ENCODE peak calls at places on chromosome 7, in ten cellular contexts. One of them, this sample, is unnamed.

GRCh38 chr7:17706734-17707133 is 233.6 kb downstream of the SNX13 start:
- DNase-seq in PC-3: peak
- DNase-seq in AG10803: peak
- DNase-seq in A549: peak
- DNase-seq in activated CD8-positive, alpha-beta T cell treated with anti-CD3 and anti-CD28 coated beads for 36 hours: peak
- DNase-seq in natural killer cell: no peak
- DNase-seq in CD8-positive, alpha-beta T cell: peak
- DNase-seq in psoas muscle: no peak
- DNase-seq in chondrocyte: no peak
- DNase-seq in endothelial cell: peak
- DNase-seq in this sample: peak

GRCh38 chr7:731440-732085 is 4.5 kb upstream of the PRKAR1B start:
- DNase-seq in PC-3: no peak
- DNase-seq in AG10803: no peak
- DNase-seq in A549: no peak
- DNase-seq in activated CD8-positive, alpha-beta T cell treated with anti-CD3 and anti-CD28 coated beads for 36 hours: no peak
- DNase-seq in natural killer cell: no peak
- DNase-seq in CD8-positive, alpha-beta T cell: no peak
- DNase-seq in psoas muscle: no peak
- DNase-seq in chondrocyte: peak
- DNase-seq in endothelial cell: no peak
- DNase-seq in this sample: no peak

GRCh38 chr7:102236592-102237287 is 49.9 kb upstream of the SH2B2 start:
- DNase-seq in PC-3: peak
- DNase-seq in AG10803: peak
- DNase-seq in A549: peak
- DNase-seq in activated CD8-positive, alpha-beta T cell treated with anti-CD3 and anti-CD28 coated beads for 36 hours: peak
- DNase-seq in natural killer cell: peak
- DNase-seq in CD8-positive, alpha-beta T cell: no peak
- DNase-seq in psoas muscle: peak
- DNase-seq in chondrocyte: no peak
- DNase-seq in endothelial cell: peak
- DNase-seq in this sample: peak

GRCh38 chr7:100353685-100354330 is 4.1 kb upstream of the PILRB start:
- DNase-seq in PC-3: no peak
- DNase-seq in AG10803: no peak
- DNase-seq in A549: no peak
- DNase-seq in activated CD8-positive, alpha-beta T cell treated with anti-CD3 and anti-CD28 coated beads for 36 hours: peak
- DNase-seq in natural killer cell: peak
- DNase-seq in CD8-positive, alpha-beta T cell: peak
- DNase-seq in psoas muscle: no peak
- DNase-seq in chondrocyte: no peak
- DNase-seq in endothelial cell: no peak
- DNase-seq in this sample: no peak

GRCh38 chr7:2886900-2887299 is 42.8 kb upstream of the GNA12 start:
- DNase-seq in PC-3: peak
- DNase-seq in AG10803: peak
- DNase-seq in A549: peak
- DNase-seq in activated CD8-positive, alpha-beta T cell treated with anti-CD3 and anti-CD28 coated beads for 36 hours: peak
- DNase-seq in natural killer cell: no peak
- DNase-seq in CD8-positive, alpha-beta T cell: peak
- DNase-seq in psoas muscle: no peak
- DNase-seq in chondrocyte: no peak
- DNase-seq in endothelial cell: peak
- DNase-seq in this sample: peak

GRCh38 chr7:19122018-19122588 is 4.7 kb upstream of the TWIST1 start:
- DNase-seq in PC-3: peak
- DNase-seq in AG10803: peak
- DNase-seq in A549: peak
- DNase-seq in activated CD8-positive, alpha-beta T cell treated with anti-CD3 and anti-CD28 coated beads for 36 hours: no peak
- DNase-seq in natural killer cell: no peak
- DNase-seq in CD8-positive, alpha-beta T cell: no peak
- DNase-seq in psoas muscle: no peak
- DNase-seq in chondrocyte: no peak
- DNase-seq in endothelial cell: no peak
- DNase-seq in this sample: peak

GRCh38 chr7:2478800-2479199 is 2.6 kb upstream of the GRIFIN start:
- DNase-seq in PC-3: no peak
- DNase-seq in AG10803: no peak
- DNase-seq in A549: no peak
- DNase-seq in activated CD8-positive, alpha-beta T cell treated with anti-CD3 and anti-CD28 coated beads for 36 hours: no peak
- DNase-seq in natural killer cell: no peak
- DNase-seq in CD8-positive, alpha-beta T cell: peak
- DNase-seq in psoas muscle: no peak
- DNase-seq in chondrocyte: peak
- DNase-seq in endothelial cell: no peak
- DNase-seq in this sample: no peak

GRCh38 chr7:79282051-79282694 is 171.3 kb downstream of the MAGI2 start:
- DNase-seq in PC-3: peak
- DNase-seq in AG10803: peak
- DNase-seq in A549: peak
- DNase-seq in activated CD8-positive, alpha-beta T cell treated with anti-CD3 and anti-CD28 coated beads for 36 hours: no peak
- DNase-seq in natural killer cell: no peak
- DNase-seq in CD8-positive, alpha-beta T cell: no peak
- DNase-seq in psoas muscle: no peak
- DNase-seq in chondrocyte: no peak
- DNase-seq in endothelial cell: no peak
- DNase-seq in this sample: peak

GRCh38 chr7:127791790-127792189 is 139.8 kb downstream of the SND1 start:
- DNase-seq in PC-3: peak
- DNase-seq in AG10803: peak
- DNase-seq in A549: no peak
- DNase-seq in activated CD8-positive, alpha-beta T cell treated with anti-CD3 and anti-CD28 coated beads for 36 hours: no peak
- DNase-seq in natural killer cell: no peak
- DNase-seq in CD8-positive, alpha-beta T cell: no peak
- DNase-seq in psoas muscle: no peak
- DNase-seq in chondrocyte: no peak
- DNase-seq in endothelial cell: no peak
- DNase-seq in this sample: peak

GRCh38 chr7:134669845-134670373 is 23.3 kb downstream of the BPGM start:
- DNase-seq in PC-3: peak
- DNase-seq in AG10803: peak
- DNase-seq in A549: peak
- DNase-seq in activated CD8-positive, alpha-beta T cell treated with anti-CD3 and anti-CD28 coated beads for 36 hours: peak
- DNase-seq in natural killer cell: peak
- DNase-seq in CD8-positive, alpha-beta T cell: peak
- DNase-seq in psoas muscle: peak
- DNase-seq in chondrocyte: no peak
- DNase-seq in endothelial cell: peak
- DNase-seq in this sample: peak

GRCh38 chr7:157073949-157074624 is 63.6 kb upstream of the MNX1 start:
- DNase-seq in PC-3: no peak
- DNase-seq in AG10803: no peak
- DNase-seq in A549: no peak
- DNase-seq in activated CD8-positive, alpha-beta T cell treated with anti-CD3 and anti-CD28 coated beads for 36 hours: no peak
- DNase-seq in natural killer cell: no peak
- DNase-seq in CD8-positive, alpha-beta T cell: no peak
- DNase-seq in psoas muscle: no peak
- DNase-seq in chondrocyte: no peak
- DNase-seq in endothelial cell: no peak
- DNase-seq in this sample: no peak

GRCh38 chr7:17212188-17212587 is 86.3 kb upstream of the AHR start:
- DNase-seq in PC-3: no peak
- DNase-seq in AG10803: no peak
- DNase-seq in A549: no peak
- DNase-seq in activated CD8-positive, alpha-beta T cell treated with anti-CD3 and anti-CD28 coated beads for 36 hours: no peak
- DNase-seq in natural killer cell: no peak
- DNase-seq in CD8-positive, alpha-beta T cell: no peak
- DNase-seq in psoas muscle: no peak
- DNase-seq in chondrocyte: no peak
- DNase-seq in endothelial cell: no peak
- DNase-seq in this sample: no peak

GRCh38 chr7:156017916-156018700 is 205.8 kb upstream of the SHH start:
- DNase-seq in PC-3: no peak
- DNase-seq in AG10803: no peak
- DNase-seq in A549: no peak
- DNase-seq in activated CD8-positive, alpha-beta T cell treated with anti-CD3 and anti-CD28 coated beads for 36 hours: no peak
- DNase-seq in natural killer cell: no peak
- DNase-seq in CD8-positive, alpha-beta T cell: no peak
- DNase-seq in psoas muscle: no peak
- DNase-seq in chondrocyte: peak
- DNase-seq in endothelial cell: no peak
- DNase-seq in this sample: no peak

DNA sequence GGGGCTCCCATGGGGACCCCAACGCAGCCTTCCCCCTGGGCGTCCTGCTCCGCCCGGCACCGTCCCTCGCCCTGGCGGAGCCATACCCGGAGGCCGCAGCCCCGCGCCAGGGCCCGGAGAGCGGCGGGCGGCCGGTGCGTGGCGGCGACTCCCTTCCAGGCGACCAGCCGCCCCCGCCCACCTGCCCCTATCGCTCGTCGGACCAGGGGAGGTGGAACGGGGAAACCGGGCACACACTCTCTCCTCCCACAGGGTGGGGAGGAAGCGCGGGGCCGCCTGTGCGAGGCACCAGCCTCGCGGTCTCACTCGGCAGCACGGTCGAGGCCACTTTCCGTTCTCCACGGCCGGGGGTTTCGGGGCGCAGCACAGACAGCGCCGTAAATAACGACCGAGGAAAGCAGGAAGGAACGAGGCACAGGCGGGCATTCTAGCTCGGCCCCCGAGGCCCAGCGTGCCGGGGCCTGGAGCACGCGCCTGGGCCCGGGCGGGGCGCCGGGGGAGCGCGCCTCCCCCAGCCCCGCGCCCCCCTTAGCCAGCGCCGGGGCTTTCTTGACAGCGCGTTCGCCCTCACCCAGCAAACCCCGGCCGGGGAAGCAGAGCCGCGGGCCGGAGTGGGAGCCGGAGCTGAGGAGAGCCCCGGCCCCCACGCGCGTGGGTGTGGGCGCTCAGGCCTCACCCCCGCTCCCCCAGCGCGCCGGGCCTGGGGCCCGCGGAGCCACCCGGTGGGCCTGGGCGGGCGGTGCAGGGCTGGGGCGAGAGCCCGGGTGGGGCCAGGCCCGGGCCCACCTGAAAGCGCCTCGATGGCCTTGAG is 936 bp downstream of the IGF2BP3 start:
- DNase-seq in PC-3: no peak
- DNase-seq in AG10803: no peak
- DNase-seq in A549: no peak
- DNase-seq in activated CD8-positive, alpha-beta T cell treated with anti-CD3 and anti-CD28 coated beads for 36 hours: peak
- DNase-seq in natural killer cell: peak
- DNase-seq in CD8-positive, alpha-beta T cell: peak
- DNase-seq in psoas muscle: no peak
- DNase-seq in chondrocyte: no peak
- DNase-seq in endothelial cell: peak
- DNase-seq in this sample: peak
- TF ChIP-seq CTCF in PC-3: no peak
- TF ChIP-seq CTCF in AG10803: no peak
- TF ChIP-seq CTCF in A549: no peak
- TF ChIP-seq CTCF in activated CD8-positive, alpha-beta T cell treated with anti-CD3 and anti-CD28 coated beads for 36 hours: no peak
- TF ChIP-seq CTCF in natural killer cell: no peak
- TF ChIP-seq CTCF in CD8-positive, alpha-beta T cell: no peak
- TF ChIP-seq CTCF in psoas muscle: no peak
- TF ChIP-seq CTCF in chondrocyte: peak
- TF ChIP-seq CTCF in endothelial cell: peak
- TF ChIP-seq CTCF in this sample: no peak

DNA sequence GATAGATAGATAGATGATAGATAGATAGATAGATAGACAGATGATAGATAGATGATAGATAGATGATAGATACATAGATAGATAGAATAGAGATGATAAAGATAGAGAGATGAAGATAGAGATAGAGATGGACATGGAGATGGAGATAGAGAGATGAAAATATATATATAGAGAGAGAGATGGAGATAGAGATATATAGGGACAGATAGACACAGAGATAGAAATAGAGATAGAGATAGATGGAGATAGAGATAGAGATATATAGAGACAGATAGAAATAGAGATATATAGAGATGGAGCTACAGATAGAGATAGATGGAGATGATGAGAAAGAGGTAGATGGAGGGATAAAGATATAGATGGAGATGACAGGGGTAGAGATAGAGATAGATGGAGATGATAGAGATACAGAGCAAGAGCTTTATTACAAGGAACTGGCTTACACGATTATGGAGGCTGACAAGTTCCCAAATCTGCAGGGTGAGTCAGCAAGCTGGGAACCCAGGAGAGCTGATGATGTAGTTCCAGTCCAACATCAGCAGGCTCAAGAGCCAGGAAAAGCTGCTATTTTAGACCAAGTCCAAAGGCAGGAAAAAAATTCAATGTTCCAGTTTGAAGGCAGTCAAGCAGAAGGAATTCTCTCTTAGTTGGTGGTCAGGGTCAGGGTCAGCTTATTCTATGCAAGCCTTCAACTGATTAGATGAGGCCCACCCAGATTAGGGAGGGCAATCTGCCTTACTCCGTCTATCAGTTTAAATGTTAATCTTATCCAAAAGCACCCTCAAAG is 37.1 kb downstream of the CAV1 start:
- DNase-seq in PC-3: peak
- DNase-seq in AG10803: no peak
- DNase-seq in A549: no peak
- DNase-seq in activated CD8-positive, alpha-beta T cell treated with anti-CD3 and anti-CD28 coated beads for 36 hours: no peak
- DNase-seq in natural killer cell: no peak
- DNase-seq in CD8-positive, alpha-beta T cell: no peak
- DNase-seq in psoas muscle: peak
- DNase-seq in chondrocyte: no peak
- DNase-seq in endothelial cell: no peak
- DNase-seq in this sample: no peak
- TF ChIP-seq CTCF in PC-3: no peak
- TF ChIP-seq CTCF in AG10803: no peak
- TF ChIP-seq CTCF in A549: no peak
- TF ChIP-seq CTCF in activated CD8-positive, alpha-beta T cell treated with anti-CD3 and anti-CD28 coated beads for 36 hours: peak
- TF ChIP-seq CTCF in natural killer cell: peak
- TF ChIP-seq CTCF in CD8-positive, alpha-beta T cell: no peak
- TF ChIP-seq CTCF in psoas muscle: no peak
- TF ChIP-seq CTCF in chondrocyte: no peak
- TF ChIP-seq CTCF in endothelial cell: no peak
- TF ChIP-seq CTCF in this sample: no peak

GRCh38 chr7:40047661-40048060 is 86.8 kb downstream of the MPLKIP start:
- DNase-seq in PC-3: peak
- DNase-seq in AG10803: no peak
- DNase-seq in A549: no peak
- DNase-seq in activated CD8-positive, alpha-beta T cell treated with anti-CD3 and anti-CD28 coated beads for 36 hours: no peak
- DNase-seq in natural killer cell: no peak
- DNase-seq in CD8-positive, alpha-beta T cell: no peak
- DNase-seq in psoas muscle: no peak
- DNase-seq in chondrocyte: no peak
- DNase-seq in endothelial cell: no peak
- DNase-seq in this sample: peak
- TF ChIP-seq CTCF in PC-3: peak
- TF ChIP-seq CTCF in AG10803: peak
- TF ChIP-seq CTCF in A549: peak
- TF ChIP-seq CTCF in activated CD8-positive, alpha-beta T cell treated with anti-CD3 and anti-CD28 coated beads for 36 hours: peak
- TF ChIP-seq CTCF in natural killer cell: no peak
- TF ChIP-seq CTCF in CD8-positive, alpha-beta T cell: no peak
- TF ChIP-seq CTCF in psoas muscle: no peak
- TF ChIP-seq CTCF in chondrocyte: peak
- TF ChIP-seq CTCF in endothelial cell: peak
- TF ChIP-seq CTCF in this sample: no peak

DNA sequence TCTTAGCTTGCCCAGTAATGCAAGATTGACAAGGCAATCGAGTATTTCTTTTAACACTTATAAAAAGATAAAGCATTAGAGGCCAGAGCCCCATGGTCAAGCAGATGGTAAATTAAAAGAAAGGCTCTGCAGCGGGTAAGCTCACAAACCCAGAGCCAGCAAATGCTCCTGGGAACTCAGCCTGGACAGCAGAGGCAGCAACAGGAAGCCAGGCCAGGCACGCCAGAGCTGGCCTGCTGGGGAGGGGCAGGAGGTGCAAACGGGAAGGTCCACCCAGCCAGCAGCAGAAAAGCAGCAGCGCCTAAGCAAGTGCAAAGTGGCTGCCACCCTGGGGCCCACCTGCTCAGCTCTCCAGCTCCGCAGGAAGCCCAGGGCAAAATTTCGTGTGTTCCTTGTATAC is 82.8 kb upstream of the GPR22 start:
- DNase-seq in PC-3: no peak
- DNase-seq in AG10803: peak
- DNase-seq in A549: no peak
- DNase-seq in activated CD8-positive, alpha-beta T cell treated with anti-CD3 and anti-CD28 coated beads for 36 hours: no peak
- DNase-seq in natural killer cell: no peak
- DNase-seq in CD8-positive, alpha-beta T cell: no peak
- DNase-seq in psoas muscle: peak
- DNase-seq in chondrocyte: peak
- DNase-seq in endothelial cell: peak
- DNase-seq in this sample: no peak
- TF ChIP-seq CTCF in PC-3: no peak
- TF ChIP-seq CTCF in AG10803: no peak
- TF ChIP-seq CTCF in A549: no peak
- TF ChIP-seq CTCF in activated CD8-positive, alpha-beta T cell treated with anti-CD3 and anti-CD28 coated beads for 36 hours: no peak
- TF ChIP-seq CTCF in natural killer cell: no peak
- TF ChIP-seq CTCF in CD8-positive, alpha-beta T cell: no peak
- TF ChIP-seq CTCF in psoas muscle: no peak
- TF ChIP-seq CTCF in chondrocyte: no peak
- TF ChIP-seq CTCF in endothelial cell: no peak
- TF ChIP-seq CTCF in this sample: no peak